ENCODE peak calls at places on chromosomes 12 and 14, in seven cellular contexts. R is aorta, J is uterus, X is left ventricle myocardium inferior, G is neural progenitor cell, V is A549, Q is A673. F is an unnamed sample. For H3K9me3, the result is how much of the 10 kb centered on the place peaks cover.

GRCh38 chr14:51442513-51443175 is 202.6 kb downstream of the TMX1 start:
- DNase-seq in R (peak), J (peak), X (no peak), G (no peak), V (peak), Q (no peak), F (peak)

GRCh38 chr12:49885118-49885517 is 18.6 kb downstream of the FAIM2 start:
- DNase-seq in R (peak), J (no peak), X (no peak), G (peak), V (no peak), Q (no peak), F (no peak)

GRCh38 chr12:122951406-122951805 is 14.9 kb downstream of the ABCB9 start:
- DNase-seq in R (no peak), J (no peak), X (no peak), G (no peak), V (peak), Q (no peak), F (no peak)

GRCh38 chr14:85601246-85601645 is 71.3 kb downstream of the FLRT2 start:
- DNase-seq in R (no peak), J (no peak), X (no peak), G (no peak), V (no peak), Q (peak), F (no peak)

GRCh38 chr12:124399622-124400021 is 104.7 kb downstream of the RFLNA start:
- DNase-seq in R (peak), J (peak), X (no peak), G (peak), V (peak), Q (no peak), F (no peak)

GRCh38 chr12:122862110-122862634 is 26.9 kb downstream of the HIP1R start:
- DNase-seq in R (peak), J (no peak), X (no peak), G (no peak), V (no peak), Q (no peak), F (no peak)

GRCh38 chr12:67969134-67969782 is 20.0 kb upstream of the IFNG-AS1 start:
- DNase-seq in R (no peak), J (no peak), X (no peak), G (no peak), V (no peak), Q (no peak), F (no peak)

GRCh38 chr12:4824415-4824814 is 85.3 kb upstream of the KCNA1 start:
- DNase-seq in R (no peak), J (no peak), X (no peak), G (no peak), V (peak), Q (no peak), F (no peak)

GRCh38 chr12:94798107-94798506 is 147.8 kb upstream of the TMCC3 start:
- DNase-seq in R (no peak), J (no peak), X (no peak), G (no peak), V (no peak), Q (no peak), F (no peak)

GRCh38 chr14:103830511-103831270 is 16.7 kb downstream of the PPP1R13B start:
- DNase-seq in R (no peak), J (no peak), X (no peak), G (no peak), V (no peak), Q (no peak), F (no peak)

GRCh38 chr14:80576401-80576800 is 365.1 kb upstream of the DIO2 start:
- DNase-seq in R (no peak), J (no peak), X (no peak), G (peak), V (no peak), Q (no peak), F (no peak)

DNA sequence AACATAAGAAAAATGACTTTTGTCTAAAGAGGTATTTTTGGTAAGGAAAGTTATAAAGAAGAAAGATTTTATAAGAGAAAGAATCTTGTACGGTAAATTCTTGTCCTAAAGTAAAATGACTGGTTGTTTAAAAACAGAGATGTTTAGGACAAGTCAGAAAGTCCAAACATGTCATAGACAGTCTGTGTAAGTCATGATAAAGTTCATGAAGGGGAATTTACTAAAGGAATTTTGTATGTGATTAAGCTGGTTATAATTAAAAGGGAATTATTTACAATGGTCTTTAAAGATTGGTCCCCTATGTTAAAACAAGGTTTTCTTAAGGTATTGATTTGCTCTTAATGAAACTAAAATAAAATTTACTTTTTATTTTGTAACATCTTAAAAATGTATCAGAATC is 269.4 kb upstream of the CCDC196 start:
- DNase-seq in R (no peak), J (no peak), X (no peak), G (peak), V (peak), Q (no peak), F (no peak)
- H3K9me3 ChIP-seq in R (under half), J (under half), X (under half), G (under half), V (under half), Q (under half), F (under half)

GRCh38 chr12:11756022-11756421 is 106.5 kb downstream of the ETV6 start:
- DNase-seq in R (no peak), J (no peak), X (no peak), G (no peak), V (no peak), Q (no peak), F (no peak)
- H3K4me3 ChIP-seq in R (no peak), J (no peak), X (no peak), G (no peak), V (no peak), Q (no peak), F (no peak)

DNA sequence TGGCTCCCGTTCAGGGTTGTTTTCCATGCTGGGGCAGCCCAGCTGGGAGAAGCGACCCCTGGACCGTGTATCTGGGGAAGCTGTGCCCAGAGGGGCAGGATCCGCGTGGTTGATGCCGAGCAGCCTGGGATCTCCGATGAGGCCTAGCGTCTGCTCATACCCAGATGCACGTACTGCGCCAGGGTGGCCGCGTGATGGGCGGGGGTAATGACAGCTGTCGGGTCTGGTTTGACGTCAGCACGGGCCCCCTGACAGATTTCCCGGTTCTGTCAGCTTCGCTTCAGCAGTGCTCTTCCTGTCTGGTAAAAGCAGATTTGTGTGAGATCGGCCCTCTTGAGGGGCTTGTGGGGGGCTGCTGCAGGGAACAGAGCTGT is 147.3 kb downstream of the TSPAN9 start:
- DNase-seq in R (no peak), J (no peak), X (no peak), G (no peak), V (no peak), Q (no peak), F (no peak)
- H3K27ac ChIP-seq in R (no peak), J (no peak), X (peak), G (no peak), V (no peak), Q (no peak), F (no peak)

DNA sequence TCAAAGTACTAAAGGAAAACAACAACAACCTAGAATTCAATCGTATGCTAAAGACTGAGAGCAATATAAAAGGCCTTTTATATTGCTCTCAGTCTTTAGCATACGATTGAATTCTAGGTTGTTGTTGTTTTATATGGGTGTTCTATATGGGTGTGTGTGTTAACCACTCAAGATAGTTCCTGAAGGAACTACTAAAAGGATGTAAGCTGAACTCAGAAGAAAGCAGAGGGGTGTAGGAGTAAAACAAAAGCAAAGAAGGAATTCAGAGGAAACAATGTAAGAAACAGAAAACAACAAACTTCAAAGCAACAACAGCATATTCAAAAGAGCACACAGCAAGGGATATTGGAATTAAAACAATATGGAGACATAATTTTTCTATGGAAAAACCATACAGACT is 5.4 kb downstream of the ZNF891 start:
- DNase-seq in R (no peak), J (no peak), X (no peak), G (no peak), V (no peak), Q (no peak), F (no peak)
- H3K9me3 ChIP-seq in R (under half), J (under half), X (half or more), G (half or more), V (half or more), Q (half or more), F (under half)

DNA sequence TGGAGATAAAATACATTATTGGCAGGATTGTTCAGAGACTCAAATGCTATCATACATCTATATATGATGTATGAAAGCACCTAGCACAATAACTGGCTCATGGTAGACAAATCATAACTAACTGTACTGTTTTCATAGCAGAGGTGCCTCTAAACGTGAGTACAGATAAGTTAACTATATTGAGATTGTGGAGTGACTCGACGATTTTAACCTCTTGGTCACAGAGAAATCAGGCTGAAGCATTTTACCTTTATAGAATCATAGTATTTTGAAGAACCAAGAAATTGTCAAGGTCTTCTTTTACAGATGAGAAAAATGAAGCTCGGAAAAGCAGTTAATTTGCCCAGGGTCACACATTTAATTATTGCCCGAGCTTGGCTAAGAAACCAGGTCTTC is 666 bp upstream of the DERA start:
- DNase-seq in R (no peak), J (no peak), X (no peak), G (no peak), V (no peak), Q (no peak), F (no peak)
- H3K4me3 ChIP-seq in R (peak), J (peak), X (peak), G (peak), V (peak), Q (peak), F (no peak)

GRCh38 chr12:23634344-23634743 is 315.1 kb downstream of the SOX5 start:
- DNase-seq in R (no peak), J (no peak), X (no peak), G (no peak), V (no peak), Q (no peak), F (no peak)
- H3K27ac ChIP-seq in R (no peak), J (no peak), X (no peak), G (peak), V (no peak), Q (no peak), F (no peak)

GRCh38 chr12:132923356-132923909 is 32.7 kb downstream of the ZNF605 start:
- DNase-seq in R (no peak), J (no peak), X (no peak), G (no peak), V (no peak), Q (no peak), F (no peak)
- H3K9me3 ChIP-seq in R (under half), J (under half), X (half or more), G (half or more), V (half or more), Q (half or more), F (half or more)

GRCh38 chr14:74952697-74953484 is 2.5 kb downstream of the PGF start:
- DNase-seq in R (peak), J (no peak), X (no peak), G (no peak), V (no peak), Q (no peak), F (no peak)

GRCh38 chr14:74954232-74954946 is 1.0 kb downstream of the PGF start:
- DNase-seq in R (peak), J (no peak), X (no peak), G (peak), V (no peak), Q (peak), F (no peak)

GRCh38 chr14:74954947-74955228 is 509 bp downstream of the PGF start:
- DNase-seq in R (no peak), J (no peak), X (no peak), G (no peak), V (no peak), Q (no peak), F (no peak)

GRCh38 chr14:74952195-74952665 is 3.2 kb downstream of the PGF start:
- DNase-seq in R (peak), J (no peak), X (no peak), G (no peak), V (no peak), Q (no peak), F (no peak)

DNA sequence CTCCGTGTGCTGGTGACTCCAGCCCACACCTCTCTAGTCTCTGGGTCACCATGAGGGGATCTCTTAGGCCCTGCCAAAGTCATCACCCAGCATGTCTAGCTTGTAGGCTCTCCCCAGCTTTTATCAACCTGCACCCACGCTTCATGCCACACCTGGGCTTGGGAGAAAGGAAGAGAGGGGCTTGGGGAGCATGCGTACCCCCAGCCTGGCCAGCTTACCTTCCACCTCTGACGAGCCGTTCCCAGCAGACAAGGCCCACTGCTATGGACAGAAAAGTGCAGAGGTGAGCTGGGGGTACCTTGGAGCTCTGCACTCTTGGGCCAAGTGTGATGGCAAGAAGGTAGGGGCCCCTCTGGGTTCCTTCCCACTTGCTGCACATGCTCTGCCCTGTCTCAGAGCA is 1.7 kb downstream of the PGF start:
- DNase-seq in R (peak), J (no peak), X (no peak), G (no peak), V (no peak), Q (no peak), F (no peak)
- H3K4me3 ChIP-seq in R (no peak), J (peak), X (peak), G (no peak), V (no peak), Q (peak), F (no peak)

GRCh38 chr14:104868811-104869572 is 3.9 kb downstream of the CEP170B start:
- DNase-seq in R (no peak), J (no peak), X (peak), G (no peak), V (no peak), Q (no peak), F (no peak)
- H3K27ac ChIP-seq in R (no peak), J (no peak), X (no peak), G (no peak), V (no peak), Q (no peak), F (no peak)